ENCODE peak calls at places on chromosomes 6 and 20, in seven cellular contexts. E is C1 segment of cervical spinal cord, G is Daoy, X is MCF 10A, N is psoas muscle, S is ACHN, D is NCI-H1930. U is an unnamed sample.

GRCh38 chr6:124055986-124056385 is 252.3 kb downstream of the NKAIN2 start:
- DNase-seq in E (no peak), G (no peak), X (no peak), N (no peak), S (no peak), D (peak), U (no peak)

GRCh38 chr6:45927421-45928234 is 88.0 kb downstream of the CLIC5 start:
- DNase-seq in E (no peak), G (no peak), X (no peak), N (no peak), S (no peak), D (no peak), U (no peak)

GRCh38 chr20:60242836-60243520 is 284.8 kb downstream of the CDH26 start:
- DNase-seq in E (no peak), G (peak), X (no peak), N (no peak), S (peak), D (no peak), U (no peak)

GRCh38 chr6:45746046-45746445 is 269.6 kb downstream of the CLIC5 start:
- DNase-seq in E (no peak), G (peak), X (no peak), N (no peak), S (no peak), D (no peak), U (no peak)

GRCh38 chr20:49231461-49231860 is 12.2 kb downstream of the DDX27 start:
- DNase-seq in E (no peak), G (no peak), X (no peak), N (no peak), S (no peak), D (no peak), U (no peak)

GRCh38 chr20:46377532-46377931 is 28.9 kb downstream of the ELMO2 start:
- DNase-seq in E (no peak), G (no peak), X (peak), N (no peak), S (no peak), D (no peak), U (no peak)

GRCh38 chr6:70086806-70087205 is 216.1 kb downstream of the COL9A1 start:
- DNase-seq in E (no peak), G (no peak), X (no peak), N (no peak), S (no peak), D (no peak), U (no peak)

GRCh38 chr6:90183587-90184333 is 112.9 kb downstream of the BACH2 start:
- DNase-seq in E (no peak), G (no peak), X (no peak), N (no peak), S (no peak), D (no peak), U (no peak)

GRCh38 chr6:64988148-64988547 is 718.9 kb downstream of the EYS start:
- DNase-seq in E (no peak), G (no peak), X (no peak), N (no peak), S (no peak), D (no peak), U (no peak)

GRCh38 chr6:81865712-81866111 is 113.2 kb upstream of the TENT5A start:
- DNase-seq in E (no peak), G (peak), X (peak), N (no peak), S (no peak), D (no peak), U (peak)

GRCh38 chr6:5287205-5287965 is 26.1 kb downstream of the FARS2 start:
- DNase-seq in E (no peak), G (peak), X (peak), N (no peak), S (peak), D (no peak), U (peak)

GRCh38 chr20:32449057-32449889 is 91.1 kb downstream of the ASXL1 start:
- DNase-seq in E (no peak), G (no peak), X (no peak), N (no peak), S (no peak), D (no peak), U (no peak)

GRCh38 chr6:34834789-34835518 is 43.1 kb downstream of the BLTP3A start:
- DNase-seq in E (no peak), G (peak), X (no peak), N (no peak), S (peak), D (no peak), U (peak)

U was measured in dermis microvascular lymphatic vessel endothelial cell.